ENCODE peak calls at places on chromosome 3, in four cellular contexts. E is GM06990, A is type B pancreatic cell, F is IMR-90. X is an unnamed sample.
A peak's percentile ranks its signal among the peaks of the same experiment; 100 is the strongest.

GRCh38 chr3:46860381-46861292 is 2.6 kb downstream of the MYL3 start:
- DNase-seq in E (no peak), A (no peak), F (no peak), X (no peak)

GRCh38 chr3:52223449-52224408 is 1.7 kb downstream of the TLR9 start:
- DNase-seq in E (no peak), A (peak; percentile 64), F (no peak), X (no peak)

GRCh38 chr3:103083848-103084631 is 649.2 kb downstream of the ZPLD1 start:
- DNase-seq in E (no peak), A (no peak), F (no peak), X (no peak)

GRCh38 chr3:197749315-197749600 is 425 bp upstream of the FYTTD1 start:
- DNase-seq in E (no peak), A (peak; percentile 72), F (peak; percentile 76), X (peak; percentile 72)

GRCh38 chr3:10772230-10773161 is 43.5 kb upstream of the SLC6A11 start:
- DNase-seq in E (no peak), A (peak; percentile 66), F (no peak), X (no peak)

GRCh38 chr3:149356630-149357029 is 20.8 kb downstream of the TM4SF1 start:
- DNase-seq in E (no peak), A (no peak), F (peak; percentile 45), X (no peak)

GRCh38 chr3:127419641-127420354 is 132.0 kb upstream of the PRR20G start:
- DNase-seq in E (no peak), A (no peak), F (no peak), X (no peak)

GRCh38 chr3:126130081-126130855 is 46.3 kb upstream of the SLC41A3 start:
- DNase-seq in E (no peak), A (peak; percentile 66), F (no peak), X (no peak)

GRCh38 chr3:130820976-130821375 is 72.9 kb upstream of the ATP2C1 start:
- DNase-seq in E (no peak), A (no peak), F (peak; percentile 28), X (no peak)

GRCh38 chr3:99878005-99878404 is 60.3 kb downstream of the CMSS1 start:
- DNase-seq in E (peak; percentile 52), A (no peak), F (peak; percentile 88), X (peak; percentile 50)

GRCh38 chr3:64360261-64360660 is 135.0 kb upstream of the PRICKLE2 start:
- DNase-seq in E (no peak), A (no peak), F (no peak), X (no peak)

GRCh38 chr3:88003115-88003755 is 55.6 kb downstream of the CGGBP1 start:
- DNase-seq in E (no peak), A (no peak), F (peak; percentile 49), X (no peak)

GRCh38 chr3:24149032-24149431 is 203.9 kb downstream of the NR1D2 start:
- DNase-seq in E (no peak), A (no peak), F (no peak), X (no peak)

GRCh38 chr3:115626711-115627110 is 3.4 kb downstream of the GAP43 start:
- DNase-seq in E (no peak), A (no peak), F (no peak), X (no peak)

GRCh38 chr3:62128028-62128427 is 245.3 kb downstream of the FEZF2 start:
- DNase-seq in E (no peak), A (no peak), F (no peak), X (no peak)

GRCh38 chr3:196274585-196274984 is 12.9 kb downstream of the PCYT1A start:
- DNase-seq in E (peak; percentile 56), A (no peak), F (peak; percentile 19), X (peak; percentile 83)

GRCh38 chr3:141076821-141077571 is 25.8 kb downstream of the SPSB4 start:
- DNase-seq in E (no peak), A (no peak), F (peak; percentile 52), X (no peak)

GRCh38 chr3:65979152-65979551 is 59.6 kb downstream of the MAGI1 start:
- DNase-seq in E (no peak), A (no peak), F (peak; percentile 80), X (no peak)

GRCh38 chr3:100844063-100844936 is 135.0 kb downstream of the TFG start:
- DNase-seq in E (no peak), A (no peak), F (peak; percentile 26), X (no peak)

GRCh38 chr3:175729466-175729865 is 870.3 kb downstream of the NAALADL2 start:
- DNase-seq in E (no peak), A (no peak), F (no peak), X (no peak)

GRCh38 chr3:186746008-186746407 is 28.8 kb downstream of the KNG1 start:
- DNase-seq in E (no peak), A (no peak), F (peak; percentile 67), X (no peak)

GRCh38 chr3:107705046-107705445 is 182.3 kb downstream of the BBX start:
- DNase-seq in E (no peak), A (no peak), F (no peak), X (no peak)

GRCh38 chr3:129606522-129607390 is at the start of gene PLXND1:
- DNase-seq in E (no peak), A (no peak), F (peak; percentile 39), X (peak; percentile 89)

GRCh38 chr3:124510290-124510689 is 220.0 kb upstream of the UMPS start:
- DNase-seq in E (no peak), A (no peak), F (peak; percentile 65), X (no peak)

GRCh38 chr3:130773371-130773770 is 26.7 kb upstream of the PIK3R4 start:
- DNase-seq in E (no peak), A (no peak), F (no peak), X (no peak)

GRCh38 chr3:161406594-161407555 is 35.6 kb upstream of the SPTSSB start:
- DNase-seq in E (no peak), A (no peak), F (no peak), X (no peak)

GRCh38 chr3:15071699-15072098 is 6.6 kb upstream of the MRPS25 start:
- DNase-seq in E (no peak), A (no peak), F (no peak), X (no peak)

GRCh38 chr3:4824948-4825325 is 154.3 kb upstream of the BHLHE40 start:
- DNase-seq in E (no peak), A (no peak), F (peak; percentile 60), X (no peak)

GRCh38 chr3:56799251-56799882 is 2.4 kb downstream of the ARHGEF3 start:
- DNase-seq in E (peak; percentile 42), A (no peak), F (peak; percentile 63), X (peak; percentile 60)
- TF ChIP-seq CTCF in E (peak; percentile 29), A (peak; percentile 83), F (peak; percentile 58), X (peak; percentile 58)

GRCh38 chr3:81336470-81336869 is 425.0 kb downstream of the GBE1 start:
- DNase-seq in E (no peak), A (no peak), F (no peak), X (no peak)

DNA sequence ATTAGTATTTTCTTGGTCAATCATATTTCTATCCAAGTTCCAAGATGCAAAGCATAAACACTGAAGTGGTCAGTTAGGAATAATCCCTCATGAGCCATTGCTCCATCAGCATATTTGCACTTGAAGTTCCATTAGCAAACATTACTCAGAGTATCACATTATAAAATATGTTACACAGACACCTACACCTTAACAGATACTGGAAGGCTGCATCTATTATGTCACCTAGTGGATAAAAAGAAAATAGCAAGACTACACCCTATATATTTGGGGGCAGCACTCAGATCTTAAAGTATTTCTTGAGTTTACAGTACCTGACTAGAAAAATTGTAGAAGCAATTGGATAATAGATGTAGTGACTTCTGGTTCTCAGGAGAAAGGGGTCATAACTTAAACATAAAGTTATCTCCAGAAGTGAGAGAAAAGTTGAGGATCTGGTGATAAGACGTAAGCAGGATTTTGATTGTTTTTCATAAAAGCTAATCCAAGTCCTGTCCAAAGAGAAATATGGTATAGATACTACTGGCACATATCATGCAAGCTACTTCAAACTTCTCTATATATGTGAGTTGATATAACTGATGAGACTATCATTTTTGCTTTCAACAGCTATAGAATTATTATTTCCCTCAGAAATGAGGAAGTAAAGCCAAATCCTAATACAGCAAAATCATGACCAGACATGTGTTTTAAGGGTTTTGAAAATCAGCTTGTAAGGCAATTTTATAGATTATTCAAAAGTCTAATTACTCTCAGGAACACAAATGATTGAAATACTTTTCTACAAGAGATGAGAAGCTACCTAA is 422.2 kb downstream of the GBE1 start:
- DNase-seq in E (no peak), A (no peak), F (peak; percentile 6), X (peak; percentile 19)
- TF ChIP-seq CTCF in E (peak; percentile 50), A (peak; percentile 72), F (peak; percentile 37), X (peak; percentile 44)

GRCh38 chr3:157447026-157447694 is 10.5 kb downstream of the PTX3 start:
- DNase-seq in E (no peak), A (no peak), F (peak; percentile 70), X (no peak)
- TF ChIP-seq CTCF in E (peak; percentile 39), A (peak; percentile 73), F (peak; percentile 68), X (no peak)

DNA sequence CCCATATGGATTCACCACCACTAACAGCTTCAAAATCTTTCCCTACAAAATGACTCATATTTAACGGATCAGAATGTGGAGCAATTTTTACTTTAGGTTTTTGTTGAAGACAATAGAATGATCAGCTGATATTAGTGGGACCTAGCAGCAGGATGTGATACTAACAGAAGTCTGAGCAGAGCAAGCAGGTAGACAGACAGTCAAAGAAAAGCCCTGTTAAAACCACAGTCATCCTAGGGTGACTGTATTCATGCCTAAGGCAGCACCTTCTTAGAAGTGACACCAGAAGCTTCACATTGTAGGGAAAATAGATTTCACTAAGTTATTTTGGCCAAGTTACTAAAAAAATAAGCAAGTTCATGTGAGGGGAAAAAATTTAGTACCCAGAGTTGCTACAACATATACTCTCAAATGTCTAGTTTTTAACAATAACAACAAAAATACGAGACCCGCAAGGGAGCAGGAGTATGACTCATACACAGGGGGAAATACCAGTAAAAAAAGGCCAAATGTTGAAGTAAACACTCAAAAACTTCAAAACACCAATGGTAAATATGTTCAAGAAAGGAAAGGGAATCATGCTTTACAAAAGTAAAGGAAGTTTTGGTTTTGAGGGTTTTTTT is 590.9 kb downstream of the EPHA3 start:
- DNase-seq in E (no peak), A (no peak), F (no peak), X (no peak)
- TF ChIP-seq CTCF in E (no peak), A (no peak), F (no peak), X (no peak)

X was measured in GM13977.